ENCODE peak calls at places on chromosomes 7 and 10, in eight cellular contexts. R, D, C, P, U, T, O and L are unnamed samples.

GRCh38 chr10:33434948-33435347 is 100.5 kb upstream of the NRP1 start:
- DNase-seq in R (no peak), D (no peak), C (no peak), P (no peak), U (no peak), T (no peak), O (no peak), L (no peak)

GRCh38 chr10:95756061-95756751 is at the start of gene ENTPD1:
- DNase-seq in R (no peak), D (no peak), C (no peak), P (peak), U (no peak), T (peak), O (peak), L (peak)

GRCh38 chr7:13050703-13051102 is 363.3 kb downstream of the ARL4A start:
- DNase-seq in R (no peak), D (no peak), C (no peak), P (no peak), U (no peak), T (no peak), O (peak), L (peak)

GRCh38 chr10:96073722-96074121 is 30.3 kb downstream of the CCNJ start:
- DNase-seq in R (no peak), D (no peak), C (no peak), P (no peak), U (no peak), T (peak), O (peak), L (peak)

GRCh38 chr10:33950216-33950615 is 615.7 kb upstream of the NRP1 start:
- DNase-seq in R (no peak), D (no peak), C (no peak), P (peak), U (no peak), T (no peak), O (no peak), L (no peak)

GRCh38 chr7:17523813-17524741 is 225.6 kb downstream of the AHR start:
- DNase-seq in R (peak), D (no peak), C (peak), P (no peak), U (no peak), T (peak), O (no peak), L (peak)

GRCh38 chr7:138030679-138031351 is 28.9 kb upstream of the CREB3L2 start:
- DNase-seq in R (no peak), D (no peak), C (no peak), P (no peak), U (no peak), T (no peak), O (no peak), L (peak)

GRCh38 chr10:97332586-97333350 is 1.8 kb downstream of the FRAT2 start:
- DNase-seq in R (no peak), D (no peak), C (peak), P (peak), U (peak), T (peak), O (peak), L (peak)

GRCh38 chr10:48684463-48684791 is 246 bp upstream of the WDFY4 start:
- DNase-seq in R (no peak), D (no peak), C (no peak), P (no peak), U (no peak), T (no peak), O (no peak), L (no peak)

GRCh38 chr7:2100278-2101205 is 132.2 kb downstream of the MAD1L1 start:
- DNase-seq in R (no peak), D (no peak), C (no peak), P (no peak), U (peak), T (peak), O (no peak), L (no peak)

GRCh38 chr7:50164552-50165220 is 71.6 kb upstream of the ZPBP start:
- DNase-seq in R (no peak), D (no peak), C (no peak), P (no peak), U (no peak), T (no peak), O (no peak), L (no peak)

GRCh38 chr7:148575640-148576411 is 14.7 kb upstream of the C7orf33 start:
- DNase-seq in R (peak), D (peak), C (peak), P (peak), U (peak), T (peak), O (peak), L (peak)

GRCh38 chr10:4663162-4663992 is 162.6 kb upstream of the AKR1E2 start:
- DNase-seq in R (peak), D (no peak), C (peak), P (no peak), U (peak), T (peak), O (peak), L (peak)

GRCh38 chr7:66183700-66184099 is 21.4 kb upstream of the TPST1 start:
- DNase-seq in R (peak), D (no peak), C (no peak), P (no peak), U (no peak), T (no peak), O (peak), L (peak)

GRCh38 chr10:80988755-80989154 is 451.1 kb downstream of the SH2D4B start:
- DNase-seq in R (no peak), D (no peak), C (no peak), P (no peak), U (no peak), T (peak), O (no peak), L (no peak)

GRCh38 chr7:69399038-69399800 is 199.1 kb upstream of the AUTS2 start:
- DNase-seq in R (no peak), D (no peak), C (no peak), P (no peak), U (no peak), T (no peak), O (peak), L (peak)

GRCh38 chr10:77571490-77571889 is 66.1 kb downstream of the KCNMA1 start:
- DNase-seq in R (no peak), D (no peak), C (no peak), P (no peak), U (peak), T (no peak), O (no peak), L (no peak)

GRCh38 chr7:109926738-109927137 is 1164.2 kb upstream of the LRRN3 start:
- DNase-seq in R (no peak), D (no peak), C (no peak), P (no peak), U (peak), T (no peak), O (no peak), L (no peak)

GRCh38 chr7:17184805-17185689 is 113.4 kb upstream of the AHR start:
- DNase-seq in R (no peak), D (no peak), C (no peak), P (no peak), U (no peak), T (no peak), O (no peak), L (peak)

GRCh38 chr7:92904292-92905131 is 68.1 kb upstream of the CDK6 start:
- DNase-seq in R (no peak), D (peak), C (no peak), P (no peak), U (no peak), T (peak), O (peak), L (peak)

GRCh38 chr10:132036153-132036886 is 29.4 kb upstream of the JAKMIP3 start:
- DNase-seq in R (no peak), D (no peak), C (no peak), P (peak), U (peak), T (no peak), O (peak), L (peak)

GRCh38 chr10:3887885-3888476 is 103.0 kb upstream of the KLF6 start:
- DNase-seq in R (no peak), D (peak), C (no peak), P (peak), U (no peak), T (peak), O (no peak), L (peak)